ENCODE peak calls at places on chromosomes 6 and 20, in five cellular contexts. One of them, this sample, is unnamed.

GRCh38 chr20:56194042-56194441 is 54.5 kb upstream of the MC3R start:
- DNase-seq in fibroblast of mammary gland: no peak
- DNase-seq in heart left ventricle: no peak
- DNase-seq in ovary: no peak
- DNase-seq in uterus: no peak
- DNase-seq in this sample: no peak

GRCh38 chr6:119716668-119717270 is 367.2 kb upstream of the MAN1A1 start:
- DNase-seq in uterus: no peak
- DNase-seq in ovary: no peak
- DNase-seq in heart left ventricle: no peak
- DNase-seq in fibroblast of mammary gland: no peak
- DNase-seq in this sample: no peak

GRCh38 chr20:22379472-22379871 is 204.9 kb downstream of the FOXA2 start:
- DNase-seq in fibroblast of mammary gland: peak; percentile 79
- DNase-seq in uterus: no peak
- DNase-seq in ovary: no peak
- DNase-seq in heart left ventricle: no peak
- DNase-seq in this sample: no peak

GRCh38 chr6:98885330-98885729 is 51.0 kb downstream of the POU3F2 start:
- DNase-seq in ovary: no peak
- DNase-seq in fibroblast of mammary gland: no peak
- DNase-seq in heart left ventricle: no peak
- DNase-seq in uterus: no peak
- DNase-seq in this sample: no peak

GRCh38 chr6:47180633-47181032 is 129.1 kb downstream of the TNFRSF21 start:
- DNase-seq in fibroblast of mammary gland: peak; percentile 90
- DNase-seq in uterus: no peak
- DNase-seq in heart left ventricle: no peak
- DNase-seq in ovary: no peak
- DNase-seq in this sample: peak; percentile 36

GRCh38 chr6:144951730-144952437 is 666.7 kb downstream of the UTRN start:
- DNase-seq in heart left ventricle: no peak
- DNase-seq in fibroblast of mammary gland: no peak
- DNase-seq in ovary: no peak
- DNase-seq in uterus: no peak
- DNase-seq in this sample: no peak

GRCh38 chr20:44692932-44693476 is 22.2 kb upstream of the CCN5 start:
- DNase-seq in heart left ventricle: peak; percentile 86
- DNase-seq in fibroblast of mammary gland: peak; percentile 98
- DNase-seq in ovary: peak; percentile 92
- DNase-seq in uterus: peak; percentile 77
- DNase-seq in this sample: peak; percentile 97

GRCh38 chr20:4043801-4044200 is 28.4 kb upstream of the RNF24 start:
- DNase-seq in uterus: no peak
- DNase-seq in heart left ventricle: no peak
- DNase-seq in ovary: no peak
- DNase-seq in fibroblast of mammary gland: no peak
- DNase-seq in this sample: no peak

GRCh38 chr6:167706313-167707109 is 120.2 kb upstream of the AFDN start:
- DNase-seq in fibroblast of mammary gland: no peak
- DNase-seq in ovary: no peak
- DNase-seq in heart left ventricle: no peak
- DNase-seq in uterus: no peak
- DNase-seq in this sample: no peak

GRCh38 chr20:62537649-62538292 is 62.0 kb upstream of the GATA5 start:
- DNase-seq in fibroblast of mammary gland: no peak
- DNase-seq in uterus: no peak
- DNase-seq in ovary: no peak
- DNase-seq in heart left ventricle: no peak
- DNase-seq in this sample: no peak

GRCh38 chr6:4612636-4613171 is 163.5 kb upstream of the CDYL start:
- DNase-seq in fibroblast of mammary gland: peak; percentile 95
- DNase-seq in heart left ventricle: peak; percentile 41
- DNase-seq in ovary: peak; percentile 45
- DNase-seq in uterus: peak; percentile 84
- DNase-seq in this sample: peak; percentile 71

GRCh38 chr20:24668791-24669190 is 199.4 kb downstream of the SYNDIG1 start:
- DNase-seq in heart left ventricle: no peak
- DNase-seq in uterus: no peak
- DNase-seq in ovary: no peak
- DNase-seq in fibroblast of mammary gland: no peak
- DNase-seq in this sample: no peak

GRCh38 chr6:137784583-137784982 is 82.5 kb upstream of the TNFAIP3 start:
- DNase-seq in heart left ventricle: no peak
- DNase-seq in uterus: no peak
- DNase-seq in fibroblast of mammary gland: no peak
- DNase-seq in ovary: no peak
- DNase-seq in this sample: no peak

GRCh38 chr6:15915508-15916178 is 213.2 kb upstream of the MYLIP start:
- DNase-seq in heart left ventricle: no peak
- DNase-seq in ovary: no peak
- DNase-seq in fibroblast of mammary gland: no peak
- DNase-seq in uterus: no peak
- DNase-seq in this sample: no peak

GRCh38 chr6:134882426-134883038 is 67.4 kb downstream of the ALDH8A1 start:
- DNase-seq in fibroblast of mammary gland: peak; percentile 90
- DNase-seq in ovary: peak; percentile 84
- DNase-seq in heart left ventricle: no peak
- DNase-seq in uterus: peak; percentile 69
- DNase-seq in this sample: peak; percentile 81

GRCh38 chr6:166296035-166296883 is 11.9 kb downstream of the PRR18 start:
- DNase-seq in ovary: no peak
- DNase-seq in heart left ventricle: no peak
- DNase-seq in uterus: no peak
- DNase-seq in fibroblast of mammary gland: no peak
- DNase-seq in this sample: no peak

GRCh38 chr6:38646166-38646565 is 6.4 kb upstream of the BTBD9 start:
- DNase-seq in heart left ventricle: no peak
- DNase-seq in uterus: no peak
- DNase-seq in fibroblast of mammary gland: no peak
- DNase-seq in ovary: no peak
- DNase-seq in this sample: no peak

GRCh38 chr6:53761036-53761435 is 33.8 kb upstream of the LRRC1 start:
- DNase-seq in fibroblast of mammary gland: no peak
- DNase-seq in heart left ventricle: no peak
- DNase-seq in ovary: no peak
- DNase-seq in uterus: no peak
- DNase-seq in this sample: no peak

GRCh38 chr20:676315-676937 is 824 bp upstream of the SCRT2 start:
- DNase-seq in heart left ventricle: peak; percentile 43
- DNase-seq in ovary: no peak
- DNase-seq in fibroblast of mammary gland: no peak
- DNase-seq in uterus: no peak
- DNase-seq in this sample: no peak

GRCh38 chr6:20319520-20320357 is 81.9 kb upstream of the E2F3 start:
- DNase-seq in heart left ventricle: peak; percentile 28
- DNase-seq in uterus: no peak
- DNase-seq in fibroblast of mammary gland: no peak
- DNase-seq in ovary: no peak
- DNase-seq in this sample: no peak

GRCh38 chr6:80094017-80094416 is 12.5 kb upstream of the BCKDHB start:
- DNase-seq in ovary: no peak
- DNase-seq in fibroblast of mammary gland: peak; percentile 33
- DNase-seq in heart left ventricle: no peak
- DNase-seq in uterus: no peak
- DNase-seq in this sample: peak; percentile 37

GRCh38 chr20:24814556-24815195 is 134.4 kb upstream of the CST7 start:
- DNase-seq in uterus: no peak
- DNase-seq in heart left ventricle: no peak
- DNase-seq in ovary: no peak
- DNase-seq in fibroblast of mammary gland: no peak
- DNase-seq in this sample: no peak

GRCh38 chr6:45590751-45591184 is 213.0 kb upstream of the SUPT3H start:
- DNase-seq in ovary: peak; percentile 27
- DNase-seq in fibroblast of mammary gland: peak; percentile 75
- DNase-seq in heart left ventricle: no peak
- DNase-seq in uterus: peak; percentile 53
- DNase-seq in this sample: no peak

GRCh38 chr6:129385117-129385516 is 324.9 kb downstream of the ARHGAP18 start:
- DNase-seq in heart left ventricle: no peak
- DNase-seq in uterus: no peak
- DNase-seq in fibroblast of mammary gland: no peak
- DNase-seq in ovary: no peak
- DNase-seq in this sample: no peak

GRCh38 chr6:2237001-2237400 is 8.4 kb downstream of the GMDS start:
- DNase-seq in fibroblast of mammary gland: peak; percentile 97
- DNase-seq in heart left ventricle: no peak
- DNase-seq in uterus: no peak
- DNase-seq in ovary: no peak
- DNase-seq in this sample: peak; percentile 94

GRCh38 chr6:34386316-34387137 is 5.9 kb downstream of the NUDT3 start:
- DNase-seq in fibroblast of mammary gland: peak; percentile 98
- DNase-seq in heart left ventricle: no peak
- DNase-seq in uterus: no peak
- DNase-seq in ovary: no peak
- DNase-seq in this sample: peak; percentile 87

GRCh38 chr20:41469868-41470267 is 103.2 kb upstream of the EMILIN3 start:
- DNase-seq in uterus: no peak
- DNase-seq in ovary: no peak
- DNase-seq in heart left ventricle: peak; percentile 70
- DNase-seq in fibroblast of mammary gland: peak; percentile 31
- DNase-seq in this sample: no peak

GRCh38 chr6:133247581-133247980 is 6.4 kb downstream of the EYA4 start:
- DNase-seq in uterus: no peak
- DNase-seq in fibroblast of mammary gland: no peak
- DNase-seq in heart left ventricle: no peak
- DNase-seq in ovary: no peak
- DNase-seq in this sample: no peak

GRCh38 chr6:140436023-140436811 is 1061.8 kb upstream of the CITED2 start:
- DNase-seq in heart left ventricle: no peak
- DNase-seq in uterus: no peak
- DNase-seq in fibroblast of mammary gland: peak; percentile 54
- DNase-seq in ovary: no peak
- DNase-seq in this sample: peak; percentile 92

GRCh38 chr20:61482425-61482887 is 230.4 kb downstream of the CDH4 start:
- DNase-seq in heart left ventricle: no peak
- DNase-seq in fibroblast of mammary gland: peak; percentile 15
- DNase-seq in ovary: no peak
- DNase-seq in uterus: no peak
- DNase-seq in this sample: no peak

GRCh38 chr20:61482901-61483300 is 230.8 kb downstream of the CDH4 start:
- DNase-seq in ovary: no peak
- DNase-seq in fibroblast of mammary gland: no peak
- DNase-seq in uterus: no peak
- DNase-seq in heart left ventricle: no peak
- DNase-seq in this sample: no peak

GRCh38 chr20:61478094-61478493 is 226.0 kb downstream of the CDH4 start:
- DNase-seq in ovary: no peak
- DNase-seq in heart left ventricle: no peak
- DNase-seq in fibroblast of mammary gland: peak; percentile 12
- DNase-seq in uterus: no peak
- DNase-seq in this sample: no peak

GRCh38 chr20:61478611-61479305 is 226.7 kb downstream of the CDH4 start:
- DNase-seq in ovary: no peak
- DNase-seq in fibroblast of mammary gland: no peak
- DNase-seq in heart left ventricle: no peak
- DNase-seq in uterus: no peak
- DNase-seq in this sample: no peak

DNA sequence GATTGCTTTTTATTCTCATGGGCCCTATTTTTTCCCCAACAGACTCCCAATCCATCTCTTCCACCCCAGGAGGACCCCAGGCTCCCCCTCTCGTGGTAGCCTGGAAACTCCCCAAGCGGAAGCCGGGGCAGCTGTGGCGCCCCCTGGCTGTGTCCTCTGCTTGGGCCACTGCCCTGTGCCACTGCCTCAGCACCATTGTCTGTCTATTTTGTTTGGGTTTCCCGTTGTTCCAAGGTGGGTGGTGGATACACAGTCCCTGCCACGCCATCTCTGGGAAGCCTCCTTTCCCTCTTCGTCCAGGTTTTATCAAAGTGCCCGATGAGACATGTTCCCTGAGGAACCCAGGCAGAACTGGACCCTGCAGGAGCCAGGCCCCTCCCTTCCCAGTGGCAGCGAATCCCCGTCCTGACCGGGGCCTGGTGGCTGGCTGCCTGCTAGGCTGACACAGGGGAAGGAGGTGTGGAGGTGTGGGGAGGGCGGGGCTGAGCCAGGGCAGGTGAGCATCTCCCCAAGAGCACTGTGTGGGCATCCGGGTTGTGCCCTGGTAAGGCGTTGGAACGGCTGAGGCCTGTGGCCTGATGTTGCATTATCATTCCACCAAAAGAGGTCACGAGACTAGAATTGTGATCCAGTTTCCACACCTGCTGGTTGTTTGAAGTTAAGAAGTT is 228.2 kb downstream of the CDH4 start:
- DNase-seq in heart left ventricle: no peak
- DNase-seq in uterus: no peak
- DNase-seq in fibroblast of mammary gland: no peak
- DNase-seq in ovary: no peak
- DNase-seq in this sample: no peak
- TF ChIP-seq CTCF in heart left ventricle: no peak
- TF ChIP-seq CTCF in uterus: no peak
- TF ChIP-seq CTCF in fibroblast of mammary gland: peak; percentile 13
- TF ChIP-seq CTCF in ovary: no peak
- TF ChIP-seq CTCF in this sample: no peak

GRCh38 chr6:41779793-41780622 is at the start of gene FRS3:
- DNase-seq in heart left ventricle: peak; percentile 99
- DNase-seq in ovary: peak; percentile 99
- DNase-seq in fibroblast of mammary gland: peak; percentile 93
- DNase-seq in uterus: peak; percentile 99
- DNase-seq in this sample: peak; percentile 97
- H3K4me3 ChIP-seq in heart left ventricle: peak within 1 kb of the TSS; percentile 96
- H3K4me3 ChIP-seq in ovary: peak within 1 kb of the TSS; percentile 75
- H3K4me3 ChIP-seq in fibroblast of mammary gland: peak within 1 kb of the TSS; percentile 77
- H3K4me3 ChIP-seq in uterus: peak within 1 kb of the TSS; percentile 61
- H3K4me3 ChIP-seq in this sample: peak within 1 kb of the TSS; percentile 63

GRCh38 chr6:13427838-13428527 is 59.4 kb downstream of the GFOD1 start:
- DNase-seq in ovary: no peak
- DNase-seq in heart left ventricle: no peak
- DNase-seq in uterus: no peak
- DNase-seq in fibroblast of mammary gland: no peak
- DNase-seq in this sample: no peak
- TF ChIP-seq CTCF in ovary: no peak
- TF ChIP-seq CTCF in heart left ventricle: no peak
- TF ChIP-seq CTCF in uterus: no peak
- TF ChIP-seq CTCF in fibroblast of mammary gland: no peak
- TF ChIP-seq CTCF in this sample: no peak

DNA sequence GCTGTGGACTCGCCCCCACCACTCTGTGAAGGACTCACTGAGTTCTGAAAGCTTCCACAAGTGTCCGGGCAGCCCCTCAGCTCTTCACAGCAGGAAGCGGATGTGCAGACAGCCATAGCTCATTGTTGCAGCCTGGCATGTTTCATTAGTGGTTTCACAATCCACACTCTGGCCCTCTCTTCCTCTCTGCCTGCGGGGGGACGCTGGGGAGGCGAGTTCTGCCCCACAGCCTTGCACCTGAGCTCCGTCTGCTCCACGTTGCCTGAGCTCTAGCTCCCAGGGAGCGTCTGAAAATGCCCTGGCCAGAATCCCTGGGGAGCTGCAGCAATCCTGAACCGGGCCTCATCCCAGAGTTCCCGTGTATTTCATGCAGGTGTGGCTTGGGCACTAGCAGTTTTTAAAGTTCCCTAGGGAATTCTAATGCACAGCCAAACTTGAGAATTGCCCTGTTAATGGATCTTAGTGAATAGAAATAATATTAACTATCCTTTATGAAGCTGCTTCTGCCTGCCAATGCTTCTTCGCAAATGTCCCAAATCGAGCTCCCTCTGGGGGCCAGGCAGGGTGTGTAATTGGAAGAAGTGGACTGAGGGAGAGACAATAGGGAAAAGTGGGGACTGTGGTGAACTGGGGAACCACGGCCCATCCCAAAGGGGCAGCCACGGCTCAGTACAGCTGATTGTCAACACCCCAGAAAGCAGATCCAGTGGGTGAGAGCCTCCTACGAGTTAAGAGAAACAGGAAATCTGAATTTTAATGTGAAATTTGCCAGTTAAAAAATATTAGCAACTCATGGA is 51.5 kb downstream of the CTCFL start:
- DNase-seq in uterus: peak; percentile 15
- DNase-seq in ovary: no peak
- DNase-seq in fibroblast of mammary gland: no peak
- DNase-seq in heart left ventricle: no peak
- DNase-seq in this sample: peak; percentile 13
- H3K4me3 ChIP-seq in uterus: no peak overlapping the region
- H3K4me3 ChIP-seq in ovary: no peak overlapping the region
- H3K4me3 ChIP-seq in fibroblast of mammary gland: no peak overlapping the region
- H3K4me3 ChIP-seq in heart left ventricle: no peak overlapping the region
- H3K4me3 ChIP-seq in this sample: no peak overlapping the region

This sample was measured in cardiac fibroblast.